ENCODE peak calls at places on chromosomes 2 and 18, in seven cellular contexts. P is naive thymus-derived CD4-positive, alpha-beta T cell; R is Daoy; M is NT2/D1; F is esophagus squamous epithelium; W is astrocyte of the cerebellum; S is HFF-Myc. N is an unnamed sample.

GRCh38 chr2:64260817-64261216 is 116.6 kb upstream of the PELI1 start:
- DNase-seq in F (peak; percentile 23), M (no peak), P (peak; percentile 25), S (no peak), W (no peak), R (no peak), N (no peak)

GRCh38 chr2:240596491-240596931 is 10.0 kb downstream of the CAPN10 start:
- DNase-seq in S (no peak), M (no peak), W (no peak), F (no peak), P (no peak), R (no peak), N (no peak)

GRCh38 chr2:190838492-190838910 is 42.1 kb upstream of the GLS start:
- DNase-seq in P (no peak), S (no peak), F (no peak), W (peak; percentile 47), M (no peak), R (peak; percentile 83), N (no peak)

GRCh38 chr2:67476808-67477790 is 80.0 kb downstream of the ETAA1 start:
- DNase-seq in R (peak; percentile 7), M (no peak), W (peak; percentile 16), F (no peak), S (peak; percentile 46), P (no peak), N (no peak)

GRCh38 chr2:110903548-110903947 is 171.2 kb downstream of the ACOXL start:
- DNase-seq in F (no peak), M (no peak), P (no peak), S (no peak), W (no peak), R (no peak), N (no peak)

GRCh38 chr2:176134978-176135575 is 5.6 kb downstream of the HOXD8 start:
- DNase-seq in P (no peak), W (no peak), S (no peak), M (no peak), R (no peak), F (no peak), N (no peak)

GRCh38 chr2:106296182-106296815 is 102.2 kb upstream of the UXS1 start:
- DNase-seq in F (no peak), R (no peak), P (no peak), M (no peak), W (no peak), S (peak; percentile 35), N (no peak)

GRCh38 chr18:68454511-68455228 is 260.2 kb downstream of the TMX3 start:
- DNase-seq in M (no peak), P (no peak), W (no peak), R (no peak), F (no peak), S (no peak), N (no peak)

GRCh38 chr18:28855524-28855923 is 678.6 kb upstream of the CDH2 start:
- DNase-seq in P (no peak), F (no peak), R (no peak), M (no peak), W (no peak), S (no peak), N (no peak)

GRCh38 chr2:61911510-61911909 is 6.0 kb downstream of the COMMD1 start:
- DNase-seq in M (no peak), P (no peak), F (no peak), W (no peak), S (no peak), R (no peak), N (no peak)

GRCh38 chr2:225104971-225105370 is 62.7 kb upstream of the DOCK10 start:
- DNase-seq in S (no peak), W (no peak), R (no peak), F (no peak), P (no peak), M (no peak), N (no peak)

GRCh38 chr2:86628091-86628522 is 4.4 kb upstream of the RNF103 start:
- DNase-seq in S (no peak), M (no peak), W (no peak), R (no peak), P (no peak), F (no peak), N (no peak)

GRCh38 chr18:48328473-48329205 is 80.5 kb downstream of the ZBTB7C start:
- DNase-seq in S (no peak), P (no peak), M (no peak), R (peak; percentile 79), W (peak; percentile 33), F (no peak), N (no peak)

GRCh38 chr2:240556553-240557100 is 1.2 kb downstream of the ANKMY1 start:
- DNase-seq in P (peak; percentile 56), S (no peak), R (peak; percentile 65), W (no peak), M (peak; percentile 58), F (no peak), N (no peak)

GRCh38 chr2:121219866-121220265 is 65.1 kb downstream of the TFCP2L1 start:
- DNase-seq in W (no peak), S (no peak), F (no peak), R (no peak), P (no peak), M (no peak), N (no peak)

GRCh38 chr2:164510895-164511294 is 110.4 kb downstream of the GRB14 start:
- DNase-seq in S (no peak), P (no peak), F (no peak), W (no peak), R (no peak), M (no peak), N (no peak)

GRCh38 chr2:231037731-231038482 is 584 bp downstream of the C2orf72 start:
- DNase-seq in S (no peak), R (peak; percentile 21), F (no peak), W (no peak), P (no peak), M (no peak), N (no peak)

GRCh38 chr2:10306901-10307463 is 4.3 kb downstream of the HPCAL1 start:
- DNase-seq in P (peak; percentile 32), M (no peak), S (no peak), R (no peak), W (no peak), F (no peak), N (no peak)

GRCh38 chr2:24360050-24360962 is at the start of gene ITSN2:
- DNase-seq in P (peak; percentile 88), R (peak; percentile 87), W (no peak), F (peak; percentile 17), S (no peak), M (peak; percentile 60), N (no peak)

GRCh38 chr18:59143441-59143840 is 3.8 kb downstream of the SEC11C start:
- DNase-seq in F (no peak), W (no peak), S (no peak), M (no peak), P (no peak), R (no peak), N (no peak)

GRCh38 chr2:230067990-230068657 is 600 bp downstream of the SLC16A14 start:
- DNase-seq in R (peak; percentile 65), M (peak; percentile 20), S (no peak), F (no peak), W (peak; percentile 27), P (peak; percentile 38), N (no peak)

GRCh38 chr2:240947607-240948006 is 41.5 kb downstream of the CROCC2 start:
- DNase-seq in S (no peak), R (no peak), W (no peak), P (no peak), F (no peak), M (no peak), N (no peak)

GRCh38 chr2:26245231-26245732 is 543 bp downstream of the HADHB start:
- DNase-seq in M (no peak), F (no peak), S (no peak), W (no peak), R (no peak), P (no peak), N (no peak)

GRCh38 chr2:160522951-160523700 is 29.5 kb upstream of the RBMS1 start:
- DNase-seq in F (no peak), R (no peak), M (no peak), W (peak; percentile 60), S (no peak), P (no peak), N (no peak)

N was measured in iPS DF 19.7.